ENCODE peak calls at places on chromosomes 6 and 20, in six cellular contexts. V is right cardiac atrium, S is upper lobe of right lung, L is cardiac fibroblast, J is H1, Q is AG04450. Z is an unnamed sample.

GRCh38 chr20:32605167-32605656 is 20.1 kb upstream of the NOL4L start:
- DNase-seq in L (peak; percentile 12), J (no peak), S (no peak), V (no peak), Q (peak; percentile 18), Z (no peak)

GRCh38 chr20:31915491-31916280 is 36.2 kb downstream of the PDRG1 start:
- DNase-seq in S (peak; percentile 9), J (no peak), L (no peak), Q (no peak), V (no peak), Z (no peak)

GRCh38 chr6:167336818-167337217 is 11.9 kb downstream of the TTLL2 start:
- DNase-seq in Q (no peak), V (no peak), S (no peak), L (no peak), J (no peak), Z (no peak)

GRCh38 chr6:43968110-43968965 is 158.9 kb downstream of the MRPL14 start:
- DNase-seq in S (no peak), Q (no peak), J (peak; percentile 52), L (no peak), V (no peak), Z (no peak)

GRCh38 chr20:35901678-35902544 is 52.4 kb downstream of the SCAND1 start:
- DNase-seq in S (no peak), J (no peak), V (no peak), L (peak; percentile 80), Q (peak; percentile 78), Z (peak; percentile 86)

GRCh38 chr6:14625173-14625895 is 507.8 kb downstream of the CD83 start:
- DNase-seq in Q (no peak), J (peak; percentile 55), L (no peak), S (no peak), V (no peak), Z (no peak)

GRCh38 chr6:12147557-12148316 is 135.6 kb downstream of the HIVEP1 start:
- DNase-seq in J (no peak), L (no peak), V (no peak), S (no peak), Q (no peak), Z (no peak)

GRCh38 chr6:13907614-13908215 is 17.0 kb upstream of the RNF182 start:
- DNase-seq in S (no peak), L (no peak), J (no peak), V (no peak), Q (no peak), Z (no peak)

GRCh38 chr6:159104163-159104885 is 59.5 kb upstream of the TAGAP start:
- DNase-seq in V (peak; percentile 81), Q (no peak), L (peak; percentile 65), S (peak; percentile 82), J (peak; percentile 85), Z (no peak)

GRCh38 chr6:147448212-147448611 is 60.3 kb upstream of the SAMD5 start:
- DNase-seq in V (no peak), Q (no peak), L (no peak), J (peak; percentile 74), S (no peak), Z (no peak)

GRCh38 chr20:38229376-38230252 is 30.9 kb downstream of the KIAA1755 start:
- DNase-seq in L (peak; percentile 52), J (peak; percentile 53), Q (no peak), S (no peak), V (peak; percentile 43), Z (no peak)

GRCh38 chr20:1242530-1242929 is 16.7 kb downstream of the RAD21L1 start:
- DNase-seq in J (no peak), L (peak; percentile 62), S (no peak), V (no peak), Q (peak; percentile 66), Z (peak; percentile 36)

GRCh38 chr6:134253681-134254080 is 64.2 kb downstream of the SGK1 start:
- DNase-seq in V (no peak), S (no peak), L (peak; percentile 43), Q (no peak), J (no peak), Z (peak; percentile 75)

GRCh38 chr20:23146857-23147256 is 60.7 kb upstream of the CD93 start:
- DNase-seq in V (no peak), Q (no peak), L (no peak), S (no peak), J (no peak), Z (no peak)

GRCh38 chr6:84774174-84775158 is 10.1 kb upstream of the TBX18 start:
- DNase-seq in J (peak; percentile 92), L (peak; percentile 82), V (peak; percentile 89), S (peak; percentile 74), Q (no peak), Z (no peak)

GRCh38 chr6:4346659-4347333 is 211.4 kb upstream of the ECI2 start:
- DNase-seq in S (no peak), V (no peak), Q (no peak), L (no peak), J (no peak), Z (no peak)

GRCh38 chr6:4344317-4344899 is 209.0 kb upstream of the ECI2 start:
- DNase-seq in J (no peak), V (no peak), S (no peak), Q (no peak), L (no peak), Z (peak; percentile 49)

GRCh38 chr6:4342407-4343137 is 207.2 kb upstream of the ECI2 start:
- DNase-seq in Q (no peak), S (no peak), J (no peak), L (peak; percentile 21), V (no peak), Z (no peak)

GRCh38 chr6:4347877-4348276 is 212.5 kb upstream of the ECI2 start:
- DNase-seq in J (no peak), L (no peak), S (no peak), V (no peak), Q (no peak), Z (no peak)

GRCh38 chr6:4345543-4345942 is 210.2 kb upstream of the ECI2 start:
- DNase-seq in Q (no peak), L (no peak), J (no peak), V (no peak), S (no peak), Z (no peak)
- H3K4me3 ChIP-seq in Q (no peak overlapping the region), L (no peak overlapping the region), J (no peak overlapping the region), V (no peak overlapping the region), S (no peak overlapping the region), Z (no peak overlapping the region)

GRCh38 chr6:28351087-28351486 is 1.3 kb downstream of the ZKSCAN3 start:
- DNase-seq in L (no peak), S (no peak), V (no peak), J (no peak), Q (no peak), Z (no peak)

GRCh38 chr6:28354688-28355554 is 5.2 kb downstream of the ZKSCAN3 start:
- DNase-seq in V (no peak), L (no peak), J (no peak), Q (no peak), S (peak; percentile 60), Z (no peak)

GRCh38 chr6:28353981-28354676 is 4.4 kb downstream of the ZKSCAN3 start:
- DNase-seq in L (peak; percentile 73), V (peak; percentile 79), Q (no peak), S (peak; percentile 78), J (no peak), Z (no peak)

GRCh38 chr6:28351493-28351925 is 1.8 kb downstream of the ZKSCAN3 start:
- DNase-seq in Q (no peak), L (no peak), S (no peak), V (no peak), J (no peak), Z (no peak)

GRCh38 chr6:28353356-28353755 is 3.6 kb downstream of the ZKSCAN3 start:
- DNase-seq in J (no peak), S (no peak), Q (no peak), V (no peak), L (no peak), Z (no peak)
- H3K4me3 ChIP-seq in J (no peak overlapping the region), S (peak overlapping the region; percentile 23), Q (no peak overlapping the region), V (peak overlapping the region; percentile 3), L (no peak overlapping the region), Z (no peak overlapping the region)

GRCh38 chr6:5379647-5380242 is 118.4 kb downstream of the FARS2 start:
- DNase-seq in V (no peak), J (peak; percentile 64), L (peak; percentile 58), S (no peak), Q (no peak), Z (peak; percentile 35)
- H3K4me3 ChIP-seq in V (no peak overlapping the region), J (no peak overlapping the region), L (no peak overlapping the region), S (no peak overlapping the region), Q (no peak overlapping the region), Z (no peak overlapping the region)

GRCh38 chr20:62511300-62511914 is 35.6 kb upstream of the GATA5 start:
- DNase-seq in S (no peak), V (no peak), Q (no peak), L (no peak), J (no peak), Z (no peak)
- H3K4me3 ChIP-seq in S (no peak overlapping the region), V (no peak overlapping the region), Q (no peak overlapping the region), L (no peak overlapping the region), J (no peak overlapping the region), Z (no peak overlapping the region)

DNA sequence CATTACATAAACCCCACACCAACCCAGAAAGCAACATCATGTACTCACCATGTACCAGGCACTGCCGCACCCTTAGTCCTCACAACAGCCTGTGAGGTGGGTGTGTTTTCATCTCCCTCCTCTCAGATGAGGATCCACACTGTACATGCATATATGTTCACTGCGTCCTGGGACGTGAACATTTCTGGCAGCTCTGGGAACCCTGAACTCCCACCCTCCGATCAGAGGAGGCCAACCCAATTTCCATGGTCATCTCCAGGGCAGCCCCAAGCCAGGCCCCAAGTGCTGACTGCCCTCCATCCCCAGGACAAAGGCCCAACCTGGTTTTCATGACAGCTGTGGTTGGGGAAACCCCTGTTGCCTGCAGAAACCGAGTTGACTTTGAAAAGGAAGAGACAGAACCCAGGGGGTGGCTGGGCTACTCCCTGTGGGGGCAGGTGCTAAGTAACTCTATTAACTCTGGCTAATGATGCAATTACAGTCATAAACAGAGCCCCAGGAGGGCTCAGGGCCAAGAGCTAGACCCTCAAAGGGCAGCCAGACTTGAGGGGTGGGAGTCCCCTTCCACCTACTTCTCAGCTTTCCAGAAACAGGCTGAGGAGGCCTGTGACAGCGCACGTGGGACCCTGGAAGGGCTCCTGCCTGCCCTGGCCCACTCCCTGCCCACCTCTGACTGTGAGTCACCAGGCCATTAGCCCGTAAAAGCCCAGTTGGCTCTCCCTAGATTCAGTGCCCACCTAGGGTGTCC is 2.6 kb downstream of the TFEB start:
- DNase-seq in L (no peak), S (no peak), J (no peak), Q (no peak), V (no peak), Z (no peak)
- H3K4me3 ChIP-seq in L (peak overlapping the region; percentile 51), S (peak overlapping the region; percentile 87), J (peak overlapping the region; percentile 65), Q (peak overlapping the region; percentile 72), V (no peak overlapping the region), Z (peak overlapping the region; percentile 49)